ENCODE peak calls at places on chromosomes 7 and 10, in seven cellular contexts. S, U, X, T, V, D and E are unnamed samples.

GRCh38 chr7:34013421-34013820 is 108.1 kb downstream of the BMPER start:
- DNase-seq in S (no peak), U (no peak), X (no peak), T (no peak), V (no peak), D (no peak), E (no peak)

GRCh38 chr10:126910196-126910595 is 5.0 kb downstream of the DOCK1 start:
- DNase-seq in S (no peak), U (no peak), X (no peak), T (no peak), V (no peak), D (no peak), E (no peak)

GRCh38 chr10:110365356-110366143 is 60.8 kb upstream of the SMNDC1 start:
- DNase-seq in S (no peak), U (no peak), X (no peak), T (no peak), V (no peak), D (no peak), E (no peak)

GRCh38 chr7:138784692-138785091 is 13.1 kb upstream of the TMEM213 start:
- DNase-seq in S (no peak), U (no peak), X (no peak), T (no peak), V (no peak), D (no peak), E (no peak)

GRCh38 chr10:48708144-48708543 is 23.5 kb downstream of the WDFY4 start:
- DNase-seq in S (no peak), U (no peak), X (no peak), T (no peak), V (no peak), D (no peak), E (no peak)

GRCh38 chr10:32104181-32104580 is 48.0 kb upstream of the KIF5B start:
- DNase-seq in S (no peak), U (no peak), X (no peak), T (no peak), V (no peak), D (no peak), E (no peak)

GRCh38 chr7:91565499-91566331 is 301.5 kb downstream of the FZD1 start:
- DNase-seq in S (peak; percentile 6), U (peak; percentile 36), X (no peak), T (no peak), V (no peak), D (peak; percentile 95), E (peak; percentile 44)

GRCh38 chr7:22094413-22095304 is 149.0 kb upstream of the CDCA7L start:
- DNase-seq in S (peak; percentile 14), U (no peak), X (no peak), T (no peak), V (no peak), D (no peak), E (no peak)

GRCh38 chr7:123718773-123719480 is 29.9 kb downstream of the WASL start:
- DNase-seq in S (no peak), U (no peak), X (no peak), T (no peak), V (peak; percentile 39), D (no peak), E (no peak)

GRCh38 chr10:121601458-121601857 is 3.2 kb upstream of the FGFR2 start:
- DNase-seq in S (no peak), U (no peak), X (no peak), T (no peak), V (no peak), D (no peak), E (no peak)

GRCh38 chr7:30816291-30817059 is 45.3 kb downstream of the MINDY4 start:
- DNase-seq in S (no peak), U (no peak), X (no peak), T (no peak), V (no peak), D (no peak), E (no peak)
- H3K27ac ChIP-seq in S (no peak overlapping the region), U (no peak overlapping the region), X (no peak overlapping the region), T (no peak overlapping the region), V (no peak overlapping the region), D (no peak overlapping the region), E (no peak overlapping the region)

DNA sequence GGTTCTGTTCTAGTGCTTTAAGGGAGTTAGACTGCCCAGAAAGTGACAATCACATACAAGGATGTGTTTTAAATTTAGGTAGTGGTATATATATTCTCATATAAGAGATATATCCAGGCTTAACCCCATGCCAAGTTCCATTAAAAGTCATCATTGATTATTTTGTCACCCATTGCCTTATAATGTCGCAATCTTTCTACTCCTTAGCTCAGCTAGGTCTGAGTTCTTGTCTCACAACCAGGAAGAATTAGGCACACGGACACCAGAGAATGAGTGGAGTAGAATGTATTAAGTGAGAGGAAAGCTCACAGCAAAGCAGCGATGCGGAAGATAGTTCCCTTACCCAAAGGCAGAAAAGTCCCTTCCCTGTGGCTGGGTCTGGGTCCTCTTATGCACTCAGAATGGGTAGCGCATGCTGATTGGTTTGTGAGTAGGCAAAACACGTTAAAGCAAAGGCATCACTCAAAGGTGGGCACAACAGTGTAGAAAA is 197.2 kb upstream of the AHR start:
- DNase-seq in S (no peak), U (no peak), X (no peak), T (no peak), V (no peak), D (no peak), E (no peak)
- H3K4me2 ChIP-seq in S (no peak overlapping the region), U (no peak overlapping the region), X (no peak overlapping the region), T (no peak overlapping the region), V (no peak overlapping the region), D (no peak overlapping the region), E (no peak overlapping the region)

GRCh38 chr7:19117081-19117869 is at the start of gene TWIST1:
- DNase-seq in S (peak; percentile 88), U (peak; percentile 41), X (no peak), T (no peak), V (no peak), D (no peak), E (peak; percentile 96)
- TF ChIP-seq REST in S (no peak), U (no peak), X (no peak), T (no peak), V (no peak), D (no peak), E (peak; percentile 82)

DNA sequence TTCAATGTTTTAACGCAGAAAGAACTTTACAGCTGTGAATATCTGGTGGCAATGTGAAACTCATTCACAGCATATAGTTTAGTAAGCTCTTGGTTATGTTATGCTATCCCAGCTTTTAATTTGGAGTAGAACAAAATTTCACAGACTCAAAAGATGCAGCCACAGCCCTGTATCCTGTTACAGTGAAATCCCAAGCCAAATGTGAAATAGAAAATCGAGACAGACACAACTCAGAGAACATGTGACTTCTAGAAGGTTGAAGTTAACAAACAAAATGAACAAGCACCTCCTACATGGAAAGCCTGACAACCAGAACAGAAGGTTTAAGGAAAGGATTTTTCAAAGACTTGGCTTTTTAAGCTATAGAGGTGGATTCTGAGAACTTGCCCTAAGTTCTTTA is 39.6 kb downstream of the JAZF1 start:
- DNase-seq in S (no peak), U (no peak), X (no peak), T (no peak), V (no peak), D (no peak), E (no peak)
- H3K27ac ChIP-seq in S (peak overlapping the region; percentile 27), U (no peak overlapping the region), X (no peak overlapping the region), T (no peak overlapping the region), V (no peak overlapping the region), D (no peak overlapping the region), E (no peak overlapping the region)

GRCh38 chr10:21750424-21750823 is 216.4 kb downstream of the MLLT10 start:
- DNase-seq in S (peak; percentile 52), U (no peak), X (no peak), T (no peak), V (no peak), D (no peak), E (no peak)
- H3K4me2 ChIP-seq in S (peak overlapping the region; percentile 47), U (no peak overlapping the region), X (peak overlapping the region; percentile 74), T (no peak overlapping the region), V (no peak overlapping the region), D (no peak overlapping the region), E (no peak overlapping the region)

DNA sequence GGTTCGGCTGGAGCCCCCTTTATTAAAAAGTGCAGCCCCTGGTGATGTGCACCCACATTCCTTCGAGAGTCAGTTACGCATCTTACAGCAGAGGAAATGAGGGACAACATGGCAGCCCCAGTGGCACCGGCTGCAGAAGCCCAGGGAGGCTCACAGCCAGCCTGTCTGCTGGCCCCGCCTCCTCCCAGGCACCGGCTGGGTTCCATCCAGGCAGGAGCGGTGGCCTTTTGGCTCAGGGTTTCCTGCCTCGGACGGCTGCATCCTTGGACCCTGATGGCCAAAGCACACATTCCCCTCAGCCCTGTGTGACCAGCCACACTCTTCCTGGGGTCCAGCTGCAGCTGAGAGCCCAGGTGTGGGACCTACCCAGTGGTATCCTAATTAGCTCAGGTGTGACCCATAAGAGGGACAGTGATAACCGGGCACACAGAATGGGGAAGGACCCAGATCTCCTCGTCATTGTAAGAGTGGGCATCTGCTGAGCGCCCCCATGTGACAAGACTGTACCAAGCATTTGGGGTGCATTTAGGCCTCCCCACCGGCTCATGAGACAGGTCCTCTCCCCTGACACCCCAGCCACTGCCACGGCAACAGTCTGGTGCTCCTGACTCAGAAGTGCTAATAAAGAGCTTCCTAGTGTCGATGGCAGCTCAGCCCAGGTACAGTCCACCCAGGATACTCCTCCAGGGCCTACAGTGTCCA is 63.3 kb upstream of the CHST15 start:
- DNase-seq in S (peak; percentile 28), U (no peak), X (no peak), T (no peak), V (no peak), D (no peak), E (no peak)
- TF ChIP-seq REST in S (no peak), U (no peak), X (no peak), T (no peak), V (no peak), D (no peak), E (no peak)

GRCh38 chr7:151012921-151013347 is 11.4 kb downstream of the ATG9B start:
- DNase-seq in S (peak; percentile 88), U (peak; percentile 54), X (no peak), T (no peak), V (peak; percentile 68), D (peak; percentile 45), E (peak; percentile 94)
- H3K27ac ChIP-seq in S (no peak overlapping the region), U (no peak overlapping the region), X (no peak overlapping the region), T (no peak overlapping the region), V (peak overlapping the region; percentile 56), D (peak overlapping the region; percentile 60), E (peak overlapping the region; percentile 80)